ENCODE peak calls at places on chromosomes 11 and 22, in ten cellular contexts. G is brain microvascular endothelial cell; M is hepatocyte; V is cardiac muscle cell; J is heart left ventricle; K is spleen; P is esophagus squamous epithelium; X is mucosa of descending colon; F is CD4-positive, alpha-beta memory T cell; T is neuronal stem cell. S is an unnamed sample.

GRCh38 chr11:83222499-83222898 is 29.0 kb downstream of the ANKRD42 start:
- DNase-seq in G (no peak), M (no peak), V (no peak), J (no peak), K (no peak), P (no peak), X (no peak), F (no peak), T (no peak), S (no peak)

GRCh38 chr11:129846508-129847335 is 31.1 kb downstream of the TMEM45B start:
- DNase-seq in G (peak; percentile 95), M (peak; percentile 63), V (peak; percentile 90), J (no peak), K (no peak), P (no peak), X (no peak), F (peak; percentile 72), T (no peak), S (no peak)

GRCh38 chr11:42646959-42647358 is 664.8 kb upstream of the API5 start:
- DNase-seq in G (no peak), M (no peak), V (no peak), J (no peak), K (no peak), P (no peak), X (no peak), F (no peak), T (no peak), S (no peak)

GRCh38 chr22:35835267-35835997 is 117.8 kb downstream of the APOL5 start:
- DNase-seq in G (no peak), M (no peak), V (no peak), J (no peak), K (no peak), P (no peak), X (no peak), F (no peak), T (no peak), S (no peak)

GRCh38 chr11:48041877-48042698 is 61.7 kb downstream of the PTPRJ start:
- DNase-seq in G (no peak), M (no peak), V (no peak), J (no peak), K (no peak), P (no peak), X (no peak), F (no peak), T (no peak), S (no peak)

GRCh38 chr11:898160-898517 is 12.5 kb downstream of the CHID1 start:
- DNase-seq in G (no peak), M (peak; percentile 48), V (peak; percentile 32), J (no peak), K (no peak), P (no peak), X (no peak), F (no peak), T (no peak), S (no peak)

GRCh38 chr11:116641561-116642045 is 131.2 kb downstream of the BUD13 start:
- DNase-seq in G (peak; percentile 11), M (peak; percentile 74), V (peak; percentile 37), J (peak; percentile 14), K (no peak), P (no peak), X (no peak), F (no peak), T (peak; percentile 30), S (no peak)

GRCh38 chr11:104003491-104003890 is 32.9 kb upstream of the DDI1 start:
- DNase-seq in G (peak; percentile 42), M (no peak), V (peak; percentile 58), J (no peak), K (no peak), P (no peak), X (no peak), F (no peak), T (no peak), S (no peak)

GRCh38 chr11:78230161-78230877 is 41.6 kb downstream of the USP35 start:
- DNase-seq in G (no peak), M (no peak), V (peak; percentile 26), J (peak; percentile 48), K (no peak), P (no peak), X (no peak), F (no peak), T (no peak), S (no peak)

GRCh38 chr22:46390105-46390651 is 54.7 kb downstream of the TRMU start:
- DNase-seq in G (no peak), M (no peak), V (no peak), J (no peak), K (no peak), P (no peak), X (no peak), F (no peak), T (no peak), S (no peak)

GRCh38 chr22:46389081-46389480 is 53.6 kb downstream of the TRMU start:
- DNase-seq in G (no peak), M (no peak), V (no peak), J (no peak), K (no peak), P (no peak), X (no peak), F (no peak), T (no peak), S (no peak)

GRCh38 chr22:46391486-46392136 is 56.1 kb downstream of the TRMU start:
- DNase-seq in G (no peak), M (no peak), V (no peak), J (no peak), K (no peak), P (no peak), X (no peak), F (no peak), T (no peak), S (no peak)

GRCh38 chr22:46392137-46392844 is 56.8 kb downstream of the TRMU start:
- DNase-seq in G (no peak), M (no peak), V (no peak), J (no peak), K (no peak), P (no peak), X (no peak), F (no peak), T (no peak), S (no peak)

DNA sequence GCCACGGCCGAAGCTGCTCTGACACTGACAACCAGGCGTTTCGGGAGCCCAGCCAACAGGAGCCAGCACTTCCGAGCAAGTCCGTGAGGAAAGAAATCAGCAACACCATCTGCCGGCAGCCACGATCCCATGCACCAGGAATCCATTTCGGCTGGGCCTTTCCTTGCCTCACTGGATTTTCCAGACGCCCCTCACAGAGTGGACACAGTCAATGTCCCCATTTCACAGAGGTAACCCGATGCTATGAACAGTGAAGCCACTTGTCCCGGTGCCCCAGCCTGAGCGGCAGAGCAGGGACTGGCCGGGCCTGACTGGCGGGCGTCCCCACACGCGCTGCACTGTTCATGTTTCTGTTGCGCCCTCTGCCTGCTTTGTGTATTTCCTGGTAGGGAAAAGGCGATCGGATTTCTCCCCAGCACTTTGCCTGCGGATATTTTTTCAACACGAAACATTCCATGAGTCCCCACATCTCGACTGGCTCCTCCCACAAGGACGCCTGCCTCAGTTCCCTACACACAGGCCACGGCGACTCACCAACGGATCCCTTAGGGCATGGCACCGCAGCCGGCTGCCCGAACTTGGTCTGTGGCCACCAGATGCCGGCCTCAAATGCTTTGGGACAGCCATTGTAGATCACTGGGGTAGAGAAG is 55.3 kb downstream of the TRMU start:
- DNase-seq in G (peak; percentile 34), M (no peak), V (peak; percentile 71), J (peak; percentile 66), K (no peak), P (no peak), X (peak; percentile 56), F (no peak), T (no peak), S (no peak)
- H3K36me3 ChIP-seq in G (no peaks in the 10 kb centered on the region), M (no peaks in the 10 kb centered on the region), V (peaks cover 5% of the 10 kb centered on the region), J (no peaks in the 10 kb centered on the region), K (no peaks in the 10 kb centered on the region), P (no peaks in the 10 kb centered on the region), X (no peaks in the 10 kb centered on the region), F (no peaks in the 10 kb centered on the region), T (peaks cover 34% of the 10 kb centered on the region), S (no peaks in the 10 kb centered on the region)

GRCh38 chr11:124629961-124630360 is 7.3 kb downstream of the TBRG1 start:
- DNase-seq in G (no peak), M (no peak), V (no peak), J (no peak), K (no peak), P (no peak), X (no peak), F (no peak), T (no peak), S (no peak)
- H3K36me3 ChIP-seq in G (peaks cover 63% of the 10 kb centered on the region), M (no peaks in the 10 kb centered on the region), V (peaks cover 82% of the 10 kb centered on the region), J (peaks cover 96% of the 10 kb centered on the region), K (peaks cover 67% of the 10 kb centered on the region), P (peaks cover 36% of the 10 kb centered on the region), X (no peaks in the 10 kb centered on the region), F (peaks cover 67% of the 10 kb centered on the region), T (peaks cover 97% of the 10 kb centered on the region), S (peaks cover 17% of the 10 kb centered on the region)

GRCh38 chr22:23196165-23196564 is 15.9 kb downstream of the BCR start:
- DNase-seq in G (no peak), M (no peak), V (no peak), J (no peak), K (peak; percentile 10), P (no peak), X (no peak), F (no peak), T (no peak), S (no peak)
- H3K36me3 ChIP-seq in G (peaks cover 15% of the 10 kb centered on the region), M (no peaks in the 10 kb centered on the region), V (no peaks in the 10 kb centered on the region), J (peaks cover 16% of the 10 kb centered on the region), K (no peaks in the 10 kb centered on the region), P (no peaks in the 10 kb centered on the region), X (no peaks in the 10 kb centered on the region), F (peaks cover 4% of the 10 kb centered on the region), T (peaks cover 67% of the 10 kb centered on the region), S (peaks cover 30% of the 10 kb centered on the region)

GRCh38 chr22:49803667-49804375 is 23.9 kb downstream of the BRD1 start:
- DNase-seq in G (no peak), M (no peak), V (no peak), J (no peak), K (no peak), P (no peak), X (no peak), F (no peak), T (no peak), S (no peak)

GRCh38 chr22:49803134-49803533 is 24.5 kb downstream of the BRD1 start:
- DNase-seq in G (no peak), M (no peak), V (no peak), J (no peak), K (no peak), P (no peak), X (no peak), F (no peak), T (no peak), S (no peak)

GRCh38 chr22:49810363-49811013 is 17.2 kb downstream of the BRD1 start:
- DNase-seq in G (no peak), M (no peak), V (peak; percentile 38), J (no peak), K (no peak), P (no peak), X (peak; percentile 19), F (no peak), T (no peak), S (no peak)

GRCh38 chr22:49807780-49808708 is 19.6 kb downstream of the BRD1 start:
- DNase-seq in G (no peak), M (no peak), V (peak; percentile 36), J (no peak), K (no peak), P (no peak), X (peak; percentile 30), F (peak; percentile 76), T (no peak), S (no peak)

DNA sequence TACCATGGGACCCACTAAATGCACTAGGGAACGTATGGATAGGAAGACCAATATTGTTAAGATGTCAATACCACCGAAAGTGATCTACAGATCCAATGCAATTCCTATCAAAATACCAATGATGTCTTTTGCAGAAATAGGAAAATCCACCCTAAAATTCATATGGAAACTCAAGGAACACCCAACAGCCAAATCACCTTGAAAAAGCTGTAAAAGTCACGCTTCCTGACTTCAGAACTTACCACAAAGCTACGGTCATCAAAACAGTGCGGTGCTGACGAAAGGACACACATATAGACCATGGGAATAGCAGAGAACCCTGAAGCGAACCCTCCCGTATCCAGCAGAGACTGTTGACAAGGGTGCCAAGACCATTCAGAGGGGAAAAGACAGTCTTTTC is 20.5 kb downstream of the BRD1 start:
- DNase-seq in G (no peak), M (no peak), V (no peak), J (no peak), K (no peak), P (no peak), X (no peak), F (no peak), T (no peak), S (no peak)
- H3K36me3 ChIP-seq in G (peaks cover 11% of the 10 kb centered on the region), M (no peaks in the 10 kb centered on the region), V (peaks cover 2% of the 10 kb centered on the region), J (peaks cover 29% of the 10 kb centered on the region), K (peaks cover 17% of the 10 kb centered on the region), P (peaks cover 11% of the 10 kb centered on the region), X (no peaks in the 10 kb centered on the region), F (peaks cover 25% of the 10 kb centered on the region), T (peaks cover 85% of the 10 kb centered on the region), S (peaks cover 4% of the 10 kb centered on the region)